ENCODE peak calls at places on chromosomes 7 and 10, in four cellular contexts. One of them, this sample, is unnamed.

GRCh38 chr10:58531084-58531695 is 18.5 kb downstream of the BICC1 start:
- DNase-seq in K562: peak
- DNase-seq in IMR-90: peak
- DNase-seq in HepG2: peak
- DNase-seq in this sample: peak

GRCh38 chr7:87152897-87153641 is 816 bp downstream of the DMTF1 start:
- DNase-seq in IMR-90: peak
- DNase-seq in HepG2: peak
- DNase-seq in K562: peak
- DNase-seq in this sample: peak

GRCh38 chr7:151571471-151571870 is 51.8 kb upstream of the RHEB start:
- DNase-seq in IMR-90: no peak
- DNase-seq in K562: no peak
- DNase-seq in HepG2: no peak
- DNase-seq in this sample: no peak

GRCh38 chr7:30705596-30705995 is 23.3 kb upstream of the CRHR2 start:
- DNase-seq in HepG2: no peak
- DNase-seq in IMR-90: no peak
- DNase-seq in K562: no peak
- DNase-seq in this sample: no peak

GRCh38 chr7:43844662-43845061 is 24.7 kb downstream of the MRPS24 start:
- DNase-seq in IMR-90: no peak
- DNase-seq in K562: no peak
- DNase-seq in HepG2: no peak
- DNase-seq in this sample: no peak

GRCh38 chr10:7421519-7421918 is 10.7 kb upstream of the SFMBT2 start:
- DNase-seq in K562: no peak
- DNase-seq in IMR-90: no peak
- DNase-seq in HepG2: no peak
- DNase-seq in this sample: no peak

GRCh38 chr7:80722596-80723141 is 84.2 kb downstream of the CD36 start:
- DNase-seq in K562: no peak
- DNase-seq in IMR-90: peak
- DNase-seq in HepG2: peak
- DNase-seq in this sample: peak

GRCh38 chr10:108840944-108841343 is 1082.4 kb downstream of the XPNPEP1 start:
- DNase-seq in HepG2: no peak
- DNase-seq in K562: no peak
- DNase-seq in IMR-90: no peak
- DNase-seq in this sample: no peak

GRCh38 chr10:28942012-28942411 is 264.7 kb downstream of the BAMBI start:
- DNase-seq in IMR-90: no peak
- DNase-seq in K562: no peak
- DNase-seq in HepG2: no peak
- DNase-seq in this sample: no peak

GRCh38 chr10:30051220-30051619 is 8.2 kb downstream of the JCAD start:
- DNase-seq in HepG2: no peak
- DNase-seq in K562: no peak
- DNase-seq in IMR-90: peak
- DNase-seq in this sample: no peak

GRCh38 chr7:82015751-82016150 is 245.9 kb upstream of the HGF start:
- DNase-seq in IMR-90: peak
- DNase-seq in HepG2: no peak
- DNase-seq in K562: no peak
- DNase-seq in this sample: no peak

GRCh38 chr7:100167912-100168323 is 499 bp downstream of the GAL3ST4 start:
- DNase-seq in K562: peak
- DNase-seq in HepG2: no peak
- DNase-seq in IMR-90: no peak
- DNase-seq in this sample: no peak

GRCh38 chr7:48246073-48246472 is 74.8 kb downstream of the ABCA13 start:
- DNase-seq in HepG2: no peak
- DNase-seq in K562: no peak
- DNase-seq in IMR-90: peak
- DNase-seq in this sample: no peak

GRCh38 chr7:14507617-14508016 is 394.9 kb downstream of the DGKB start:
- DNase-seq in IMR-90: no peak
- DNase-seq in HepG2: no peak
- DNase-seq in K562: no peak
- DNase-seq in this sample: no peak

GRCh38 chr10:103499881-103500280 is 6.4 kb downstream of the NEURL1 start:
- DNase-seq in HepG2: no peak
- DNase-seq in K562: no peak
- DNase-seq in IMR-90: peak
- DNase-seq in this sample: no peak

GRCh38 chr10:23095966-23096813 is 811 bp downstream of the MSRB2 start:
- DNase-seq in HepG2: peak
- DNase-seq in IMR-90: peak
- DNase-seq in K562: peak
- DNase-seq in this sample: peak

GRCh38 chr10:128036746-128037542 is 89.3 kb downstream of the MKI67 start:
- DNase-seq in IMR-90: peak
- DNase-seq in K562: no peak
- DNase-seq in HepG2: no peak
- DNase-seq in this sample: no peak

GRCh38 chr7:22238354-22239311 is 118.3 kb downstream of the RAPGEF5 start:
- DNase-seq in K562: no peak
- DNase-seq in HepG2: no peak
- DNase-seq in IMR-90: peak
- DNase-seq in this sample: no peak

GRCh38 chr7:45082831-45083331 is 5.9 kb downstream of the NACAD start:
- DNase-seq in IMR-90: no peak
- DNase-seq in HepG2: no peak
- DNase-seq in K562: no peak
- DNase-seq in this sample: no peak

GRCh38 chr7:191105-192034 is 1.0 kb upstream of the FAM20C start:
- DNase-seq in IMR-90: peak
- DNase-seq in HepG2: no peak
- DNase-seq in K562: no peak
- DNase-seq in this sample: peak

GRCh38 chr7:108014747-108015682 is 12.1 kb upstream of the LAMB1 start:
- DNase-seq in HepG2: peak
- DNase-seq in K562: no peak
- DNase-seq in IMR-90: peak
- DNase-seq in this sample: peak

GRCh38 chr7:232571-233455 is 40.4 kb downstream of the FAM20C start:
- DNase-seq in K562: no peak
- DNase-seq in HepG2: no peak
- DNase-seq in IMR-90: peak
- DNase-seq in this sample: no peak

GRCh38 chr10:129464251-129464650 is 2.8 kb upstream of the MGMT start:
- DNase-seq in IMR-90: no peak
- DNase-seq in HepG2: no peak
- DNase-seq in K562: no peak
- DNase-seq in this sample: no peak

GRCh38 chr10:88106348-88106747 is 242.9 kb downstream of the PTEN start:
- DNase-seq in HepG2: no peak
- DNase-seq in IMR-90: no peak
- DNase-seq in K562: no peak
- DNase-seq in this sample: no peak

GRCh38 chr10:88110355-88110754 is 246.9 kb downstream of the PTEN start:
- DNase-seq in IMR-90: peak
- DNase-seq in HepG2: no peak
- DNase-seq in K562: no peak
- DNase-seq in this sample: peak

GRCh38 chr10:88107698-88108097 is 244.3 kb downstream of the PTEN start:
- DNase-seq in HepG2: no peak
- DNase-seq in K562: no peak
- DNase-seq in IMR-90: no peak
- DNase-seq in this sample: no peak

GRCh38 chr10:88108115-88108610 is 244.7 kb downstream of the PTEN start:
- DNase-seq in IMR-90: no peak
- DNase-seq in HepG2: no peak
- DNase-seq in K562: no peak
- DNase-seq in this sample: peak

DNA sequence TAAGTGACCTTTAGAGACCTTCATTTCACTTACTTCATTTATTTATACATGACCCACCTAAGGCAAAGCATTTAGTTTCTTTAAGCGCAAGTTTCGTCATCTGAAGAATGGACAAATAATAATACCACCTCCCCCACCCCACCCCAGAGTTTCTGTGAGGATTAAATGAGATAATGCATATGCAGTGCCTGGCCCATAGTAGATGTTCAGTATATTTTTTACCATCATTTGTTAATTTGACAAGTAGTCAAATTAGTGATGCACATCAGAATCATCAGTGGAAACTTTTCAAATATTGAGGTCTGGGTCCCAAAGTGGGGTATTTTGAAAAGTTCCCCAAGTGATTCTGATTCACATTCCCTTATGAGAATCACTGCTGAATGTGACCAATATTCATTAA is 243.9 kb downstream of the PTEN start:
- DNase-seq in HepG2: no peak
- DNase-seq in IMR-90: no peak
- DNase-seq in K562: no peak
- DNase-seq in this sample: no peak
- TF ChIP-seq MAZ in HepG2: no peak
- TF ChIP-seq MAZ in IMR-90: no peak
- TF ChIP-seq MAZ in K562: no peak
- TF ChIP-seq MAZ in this sample: no peak

GRCh38 chr7:2405201-2405600 is 1.8 kb downstream of the CHST12 start:
- DNase-seq in K562: no peak
- DNase-seq in IMR-90: no peak
- DNase-seq in HepG2: no peak
- DNase-seq in this sample: no peak

GRCh38 chr7:2402687-2403013 is 761 bp upstream of the CHST12 start:
- DNase-seq in K562: no peak
- DNase-seq in HepG2: no peak
- DNase-seq in IMR-90: no peak
- DNase-seq in this sample: no peak

GRCh38 chr7:2403014-2403717 is at the start of gene CHST12:
- DNase-seq in HepG2: peak
- DNase-seq in K562: peak
- DNase-seq in IMR-90: peak
- DNase-seq in this sample: peak

GRCh38 chr7:2404714-2405119 is 1.3 kb downstream of the CHST12 start:
- DNase-seq in IMR-90: no peak
- DNase-seq in K562: peak
- DNase-seq in HepG2: no peak
- DNase-seq in this sample: no peak

GRCh38 chr7:2403718-2404648 is 572 bp downstream of the CHST12 start:
- DNase-seq in IMR-90: peak
- DNase-seq in HepG2: no peak
- DNase-seq in K562: peak
- DNase-seq in this sample: no peak
- TF ChIP-seq CEBPB in IMR-90: no peak
- TF ChIP-seq CEBPB in HepG2: no peak
- TF ChIP-seq CEBPB in K562: no peak
- TF ChIP-seq CEBPB in this sample: no peak

GRCh38 chr10:66804911-66805310 is 120.9 kb upstream of the LRRTM3 start:
- DNase-seq in IMR-90: peak
- DNase-seq in K562: no peak
- DNase-seq in HepG2: no peak
- DNase-seq in this sample: no peak
- TF ChIP-seq MAZ in IMR-90: no peak
- TF ChIP-seq MAZ in K562: no peak
- TF ChIP-seq MAZ in HepG2: no peak
- TF ChIP-seq MAZ in this sample: no peak

GRCh38 chr7:33261585-33261984 is 132.2 kb downstream of the BBS9 start:
- DNase-seq in K562: no peak
- DNase-seq in IMR-90: peak
- DNase-seq in HepG2: no peak
- DNase-seq in this sample: no peak
- TF ChIP-seq CEBPB in K562: no peak
- TF ChIP-seq CEBPB in IMR-90: no peak
- TF ChIP-seq CEBPB in HepG2: no peak
- TF ChIP-seq CEBPB in this sample: no peak

DNA sequence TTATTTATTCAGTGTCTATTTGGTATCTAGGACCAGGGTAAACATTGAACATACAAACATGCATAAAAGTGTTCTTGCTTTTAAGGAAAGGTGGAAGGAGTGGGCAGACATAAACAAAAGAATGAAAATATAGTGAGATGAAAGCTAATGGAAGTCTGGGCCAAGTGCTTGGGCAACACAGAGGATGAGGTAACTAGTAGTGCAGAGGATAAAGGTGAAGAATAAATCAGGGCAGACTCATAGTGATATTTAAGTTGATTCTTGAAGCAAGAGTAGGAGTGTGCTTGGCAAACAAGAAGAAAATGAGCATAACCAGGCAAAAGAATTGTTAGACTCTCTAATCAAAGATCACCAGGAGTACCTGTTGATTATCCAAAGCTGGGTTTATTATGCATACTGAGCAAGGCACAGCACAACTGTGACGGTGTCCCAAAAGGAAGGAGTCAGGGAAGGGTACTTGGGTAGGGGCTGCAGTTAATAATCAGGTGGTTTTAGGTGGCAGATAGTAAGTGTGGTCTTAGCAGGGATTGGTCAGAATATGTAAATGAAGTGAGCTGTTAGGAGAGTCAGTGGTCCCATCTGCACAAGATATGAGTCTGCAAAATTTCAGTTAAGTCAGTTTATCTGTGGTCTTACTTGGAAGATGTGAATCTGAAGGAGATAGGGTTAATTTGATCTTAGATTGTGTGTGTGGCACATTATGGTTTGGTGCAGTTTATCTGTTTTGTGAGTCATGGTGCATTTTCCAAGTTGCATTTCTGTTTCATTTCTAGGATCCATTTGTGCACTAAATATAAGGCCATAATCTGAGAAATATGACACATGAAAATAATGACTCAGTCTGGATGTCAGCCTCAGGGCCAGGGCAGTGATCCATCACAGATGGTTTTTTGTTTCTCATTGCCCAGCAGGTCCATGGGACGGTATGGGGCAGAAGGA is 30.6 kb upstream of the TAX1BP1 start:
- DNase-seq in K562: no peak
- DNase-seq in HepG2: no peak
- DNase-seq in IMR-90: peak
- DNase-seq in this sample: no peak
- TF ChIP-seq MAZ in K562: no peak
- TF ChIP-seq MAZ in HepG2: no peak
- TF ChIP-seq MAZ in IMR-90: no peak
- TF ChIP-seq MAZ in this sample: no peak

GRCh38 chr10:71479831-71480230 is 83.1 kb downstream of the CDH23 start:
- DNase-seq in HepG2: no peak
- DNase-seq in K562: no peak
- DNase-seq in IMR-90: no peak
- DNase-seq in this sample: no peak
- TF ChIP-seq CEBPB in HepG2: no peak
- TF ChIP-seq CEBPB in K562: no peak
- TF ChIP-seq CEBPB in IMR-90: no peak
- TF ChIP-seq CEBPB in this sample: no peak

GRCh38 chr7:88328787-88329186 is 22.1 kb upstream of the STEAP4 start:
- DNase-seq in HepG2: no peak
- DNase-seq in K562: no peak
- DNase-seq in IMR-90: no peak
- DNase-seq in this sample: no peak

GRCh38 chr7:88329532-88330463 is 23.1 kb upstream of the STEAP4 start:
- DNase-seq in HepG2: no peak
- DNase-seq in K562: no peak
- DNase-seq in IMR-90: no peak
- DNase-seq in this sample: no peak

GRCh38 chr7:88331322-88331721 is 24.6 kb upstream of the STEAP4 start:
- DNase-seq in IMR-90: no peak
- DNase-seq in K562: no peak
- DNase-seq in HepG2: no peak
- DNase-seq in this sample: no peak
- TF ChIP-seq MAZ in IMR-90: no peak
- TF ChIP-seq MAZ in K562: no peak
- TF ChIP-seq MAZ in HepG2: no peak
- TF ChIP-seq MAZ in this sample: no peak

GRCh38 chr7:20797174-20798080 is 10.7 kb upstream of the SP8 start:
- DNase-seq in K562: no peak
- DNase-seq in HepG2: no peak
- DNase-seq in IMR-90: no peak
- DNase-seq in this sample: peak
- TF ChIP-seq CEBPB in K562: no peak
- TF ChIP-seq CEBPB in HepG2: no peak
- TF ChIP-seq CEBPB in IMR-90: no peak
- TF ChIP-seq CEBPB in this sample: no peak